ENCODE peak calls at places on chromosomes 11 and 22, in nine cellular contexts. V, B, G, N, K, H, E, I and Z are unnamed samples.

GRCh38 chr11:111983187-111983986 is 41.8 kb upstream of the DLAT start:
- DNase-seq in H (peak; percentile 68), V (peak; percentile 73), G (peak; percentile 63), I (no peak), E (no peak), B (no peak), K (peak; percentile 79), N (peak; percentile 72), Z (no peak)

GRCh38 chr22:31139866-31140716 is at the start of gene PLA2G3:
- DNase-seq in E (no peak), G (peak; percentile 68), H (peak; percentile 91), I (peak; percentile 48), K (no peak), B (no peak), N (peak; percentile 60), V (peak; percentile 54), Z (peak; percentile 62)

GRCh38 chr11:114348200-114349191 is 51.8 kb downstream of the C11orf71 start:
- DNase-seq in B (peak; percentile 51), G (peak; percentile 85), N (peak; percentile 80), E (peak; percentile 51), H (no peak), K (peak; percentile 49), V (no peak), I (peak; percentile 59), Z (peak; percentile 77)

GRCh38 chr22:29204617-29205183 is 996 bp upstream of the EMID1 start:
- DNase-seq in G (no peak), N (no peak), K (no peak), V (no peak), E (no peak), H (no peak), I (no peak), B (no peak), Z (no peak)

GRCh38 chr22:43017525-43018290 is 2.8 kb upstream of the PACSIN2 start:
- DNase-seq in K (no peak), E (no peak), I (no peak), H (peak; percentile 82), N (no peak), B (no peak), G (no peak), V (no peak), Z (no peak)

GRCh38 chr11:102522332-102523207 is 8.0 kb downstream of the MMP7 start:
- DNase-seq in V (no peak), E (no peak), B (no peak), N (no peak), H (no peak), I (no peak), G (no peak), K (no peak), Z (no peak)

GRCh38 chr11:103633037-103633788 is 403.2 kb upstream of the DDI1 start:
- DNase-seq in V (no peak), E (peak; percentile 77), N (peak; percentile 59), B (no peak), H (no peak), K (no peak), G (peak; percentile 82), I (no peak), Z (peak; percentile 49)

GRCh38 chr11:106733518-106734162 is 284.6 kb downstream of the GUCY1A2 start:
- DNase-seq in I (no peak), G (no peak), B (no peak), V (no peak), H (no peak), K (no peak), E (no peak), N (no peak), Z (peak; percentile 25)

GRCh38 chr22:41805639-41806038 is 5.2 kb downstream of the CCDC134 start:
- DNase-seq in B (no peak), I (no peak), K (no peak), H (no peak), V (no peak), G (no peak), E (no peak), N (no peak), Z (no peak)

GRCh38 chr11:1193326-1194230 is 29.3 kb upstream of the MUC5B start:
- DNase-seq in G (no peak), N (no peak), K (peak; percentile 14), E (no peak), I (no peak), V (peak; percentile 35), H (peak; percentile 38), B (no peak), Z (no peak)

GRCh38 chr22:18975434-18976196 is 39.5 kb upstream of the PRODH start:
- DNase-seq in G (no peak), V (no peak), E (no peak), B (no peak), N (no peak), I (no peak), H (peak; percentile 30), K (no peak), Z (no peak)

GRCh38 chr11:83166193-83166866 is 9.4 kb downstream of the PCF11 start:
- DNase-seq in I (no peak), K (no peak), V (no peak), N (no peak), G (no peak), E (no peak), B (no peak), H (no peak), Z (no peak)

GRCh38 chr11:109486129-109486528 is 64.1 kb downstream of the C11orf87 start:
- DNase-seq in V (no peak), I (no peak), G (no peak), H (no peak), E (no peak), K (no peak), N (no peak), B (no peak), Z (no peak)

GRCh38 chr11:109480251-109480650 is 58.3 kb downstream of the C11orf87 start:
- DNase-seq in I (no peak), K (no peak), V (no peak), G (no peak), H (no peak), N (no peak), E (no peak), B (no peak), Z (no peak)
- H3K4me3 ChIP-seq in I (no peak overlapping the region), K (no peak overlapping the region), V (no peak overlapping the region), G (no peak overlapping the region), H (no peak overlapping the region), N (no peak overlapping the region), E (no peak overlapping the region), B (no peak overlapping the region), Z (no peak overlapping the region)

GRCh38 chr11:45178890-45179663 is 32.6 kb downstream of the PRDM11 start:
- DNase-seq in K (no peak), E (peak; percentile 17), H (no peak), I (no peak), N (peak; percentile 71), B (no peak), G (peak; percentile 42), V (no peak), Z (no peak)

GRCh38 chr11:45181595-45182550 is 35.4 kb downstream of the PRDM11 start:
- DNase-seq in N (no peak), E (no peak), G (no peak), V (no peak), I (no peak), B (no peak), H (no peak), K (no peak), Z (no peak)

GRCh38 chr11:45179686-45180085 is 33.2 kb downstream of the PRDM11 start:
- DNase-seq in H (no peak), N (no peak), V (no peak), K (no peak), I (no peak), B (no peak), E (no peak), G (no peak), Z (no peak)

GRCh38 chr11:45180888-45181594 is 34.6 kb downstream of the PRDM11 start:
- DNase-seq in H (peak; percentile 84), G (peak; percentile 67), N (peak; percentile 41), I (no peak), K (peak; percentile 76), V (peak; percentile 83), B (peak; percentile 77), E (no peak), Z (peak; percentile 13)

DNA sequence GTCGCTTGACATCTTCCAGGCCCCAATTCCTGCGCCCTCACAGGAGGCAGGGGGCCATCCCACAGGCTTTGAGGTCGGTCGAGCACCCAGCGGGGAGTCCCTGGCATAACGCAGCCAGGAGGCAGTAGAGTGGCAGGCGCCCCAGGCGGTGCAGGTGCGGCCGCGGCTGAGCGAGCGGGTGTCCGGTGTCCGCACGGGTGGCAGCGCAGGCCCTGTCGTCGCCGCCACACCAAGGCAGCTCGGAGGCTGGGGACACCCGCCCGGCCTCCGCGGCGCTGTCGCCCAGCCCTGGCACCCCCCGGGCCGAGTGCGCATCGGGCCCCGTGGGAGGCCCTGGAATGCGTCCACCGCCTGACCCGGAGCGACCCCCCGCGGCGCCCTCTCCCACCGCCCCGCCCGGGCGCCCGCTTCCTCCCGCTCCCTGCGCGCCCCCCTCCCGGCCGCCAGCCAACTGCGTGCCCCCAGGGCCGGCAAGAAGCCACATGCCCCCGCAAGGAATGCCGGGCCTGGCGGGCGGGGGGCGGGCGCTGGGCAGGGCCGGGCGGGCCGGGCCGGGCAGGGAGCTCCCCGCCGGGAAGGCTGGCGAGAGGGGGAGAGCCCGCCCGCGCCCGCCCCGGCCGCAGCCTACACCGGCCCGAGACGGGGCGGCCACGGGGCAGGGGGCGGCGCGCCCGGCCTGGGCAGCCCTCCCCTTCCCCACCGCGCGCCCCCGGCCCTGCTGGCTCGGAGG is 33.9 kb downstream of the PRDM11 start:
- DNase-seq in B (peak; percentile 53), E (no peak), N (no peak), V (peak; percentile 81), K (peak; percentile 73), H (peak; percentile 64), G (peak; percentile 49), I (no peak), Z (no peak)
- TF ChIP-seq CTCF in B (peak; percentile 63), E (peak; percentile 40), N (peak; percentile 28), V (peak; percentile 48), K (peak; percentile 49), H (peak; percentile 55), G (peak; percentile 16), I (peak; percentile 29), Z (peak; percentile 13)

GRCh38 chr11:125468852-125469251 is 27.2 kb downstream of the FEZ1 start:
- DNase-seq in K (no peak), B (no peak), H (no peak), N (no peak), E (no peak), V (no peak), G (no peak), I (no peak), Z (peak; percentile 14)
- H3K4me3 ChIP-seq in K (no peak overlapping the region), B (no peak overlapping the region), H (no peak overlapping the region), N (no peak overlapping the region), E (no peak overlapping the region), V (no peak overlapping the region), G (no peak overlapping the region), I (no peak overlapping the region), Z (no peak overlapping the region)

DNA sequence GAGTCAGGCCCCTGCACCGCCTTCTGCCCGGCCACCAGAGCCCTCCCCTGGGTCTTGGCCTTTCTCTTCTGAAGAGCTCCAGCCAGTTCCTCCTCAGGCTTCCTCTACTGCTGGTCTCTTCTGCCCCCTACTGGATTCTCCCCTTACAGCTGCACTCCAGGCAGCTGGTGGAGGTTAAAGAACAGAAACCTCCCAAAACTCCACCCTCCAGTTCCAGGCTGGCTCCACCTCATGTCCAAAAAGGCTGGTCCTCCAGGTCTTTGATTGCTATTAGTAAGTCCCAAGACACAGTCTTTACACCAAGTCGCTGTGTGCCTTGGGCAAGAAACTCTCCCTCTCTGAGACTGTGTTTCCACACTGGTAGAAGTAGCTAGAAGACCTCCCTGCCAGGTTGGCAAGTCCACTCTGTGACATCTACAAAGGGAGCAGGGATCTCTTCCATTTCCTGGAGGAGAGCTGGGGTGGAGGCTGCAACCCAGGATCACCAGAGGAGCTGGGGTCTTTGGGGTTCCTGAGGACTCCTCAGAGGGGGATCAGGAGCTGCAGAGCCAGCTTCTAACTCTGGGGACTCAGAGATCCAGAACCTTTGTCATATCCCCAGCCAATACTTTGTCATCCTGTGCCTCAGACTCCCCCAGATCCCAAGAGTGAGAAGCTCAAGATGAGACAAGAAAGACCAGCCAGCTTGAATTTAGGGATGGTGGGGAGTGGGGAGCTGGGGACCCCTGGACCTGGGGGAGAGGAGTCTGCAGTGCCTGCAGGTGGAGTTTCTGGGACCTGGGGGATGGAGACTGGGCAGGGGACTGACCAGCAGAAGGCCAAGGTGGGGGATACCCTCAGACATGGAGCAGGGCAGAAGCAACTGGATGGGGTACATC is 3.4 kb upstream of the IGLL5 start:
- DNase-seq in I (peak; percentile 25), K (peak; percentile 75), N (peak; percentile 45), E (no peak), H (no peak), G (peak; percentile 75), B (no peak), V (no peak), Z (peak; percentile 70)
- TF ChIP-seq CTCF in I (peak; percentile 71), K (peak; percentile 52), N (peak; percentile 67), E (peak; percentile 60), H (peak; percentile 62), G (peak; percentile 89), B (no peak), V (peak; percentile 64), Z (peak; percentile 82)